ENCODE peak calls at places on chromosome 17, in four cellular contexts. T is A549, E is suprapubic skin, K is sigmoid colon. R is an unnamed sample.

GRCh38 chr17:6279659-6280058 is 155.3 kb downstream of the AIPL1 start:
- DNase-seq in T (no peak), E (no peak), K (no peak), R (no peak)

GRCh38 chr17:39325528-39326240 is 75.7 kb downstream of the FBXL20 start:
- DNase-seq in T (no peak), E (no peak), K (no peak), R (no peak)

GRCh38 chr17:73139296-73139695 is 25.5 kb upstream of the SSTR2 start:
- DNase-seq in T (no peak), E (no peak), K (no peak), R (no peak)

GRCh38 chr17:18139949-18140348 is 31.4 kb downstream of the MYO15A start:
- DNase-seq in T (peak), E (no peak), K (no peak), R (no peak)

GRCh38 chr17:70655179-70655578 is 485.8 kb downstream of the KCNJ2 start:
- DNase-seq in T (no peak), E (no peak), K (no peak), R (no peak)

GRCh38 chr17:50767030-50767429 is 288 bp downstream of the ANKRD40CL start:
- DNase-seq in T (no peak), E (no peak), K (no peak), R (peak)

GRCh38 chr17:41523787-41524186 is 4.3 kb downstream of the KRT19 start:
- DNase-seq in T (no peak), E (no peak), K (no peak), R (no peak)

GRCh38 chr17:28113269-28113668 is 70.8 kb downstream of the NLK start:
- DNase-seq in T (no peak), E (no peak), K (no peak), R (no peak)

GRCh38 chr17:45686250-45686649 is 97.9 kb upstream of the CRHR1 start:
- DNase-seq in T (no peak), E (no peak), K (peak), R (no peak)

GRCh38 chr17:75610103-75610984 is 22.7 kb downstream of the MYO15B start:
- DNase-seq in T (peak), E (no peak), K (no peak), R (no peak)

GRCh38 chr17:73760186-73760758 is 116.0 kb upstream of the SDK2 start:
- DNase-seq in T (no peak), E (no peak), K (no peak), R (no peak)

GRCh38 chr17:64920419-64921172 is 1.3 kb upstream of the LRRC37A3 start:
- DNase-seq in T (peak), E (peak), K (no peak), R (peak)

GRCh38 chr17:39096435-39097158 is 54.8 kb downstream of the PLXDC1 start:
- DNase-seq in T (no peak), E (no peak), K (no peak), R (no peak)

GRCh38 chr17:2723505-2723996 is 12.0 kb upstream of the CLUH start:
- DNase-seq in T (no peak), E (no peak), K (no peak), R (no peak)

GRCh38 chr17:40548982-40549680 is 16.1 kb downstream of the CCR7 start:
- DNase-seq in T (peak), E (peak), K (peak), R (peak)

GRCh38 chr17:19727466-19728113 is 11.2 kb upstream of the SLC47A2 start:
- DNase-seq in T (no peak), E (peak), K (peak), R (no peak)

GRCh38 chr17:17837380-17837821 is 615 bp upstream of the SREBF1 start:
- DNase-seq in T (peak), E (no peak), K (peak), R (no peak)

GRCh38 chr17:43556292-43556691 is 10.2 kb upstream of the ETV4 start:
- DNase-seq in T (peak), E (peak), K (peak), R (no peak)
- TF ChIP-seq EP300 in T (no peak), E (no peak), K (no peak), R (no peak)

DNA sequence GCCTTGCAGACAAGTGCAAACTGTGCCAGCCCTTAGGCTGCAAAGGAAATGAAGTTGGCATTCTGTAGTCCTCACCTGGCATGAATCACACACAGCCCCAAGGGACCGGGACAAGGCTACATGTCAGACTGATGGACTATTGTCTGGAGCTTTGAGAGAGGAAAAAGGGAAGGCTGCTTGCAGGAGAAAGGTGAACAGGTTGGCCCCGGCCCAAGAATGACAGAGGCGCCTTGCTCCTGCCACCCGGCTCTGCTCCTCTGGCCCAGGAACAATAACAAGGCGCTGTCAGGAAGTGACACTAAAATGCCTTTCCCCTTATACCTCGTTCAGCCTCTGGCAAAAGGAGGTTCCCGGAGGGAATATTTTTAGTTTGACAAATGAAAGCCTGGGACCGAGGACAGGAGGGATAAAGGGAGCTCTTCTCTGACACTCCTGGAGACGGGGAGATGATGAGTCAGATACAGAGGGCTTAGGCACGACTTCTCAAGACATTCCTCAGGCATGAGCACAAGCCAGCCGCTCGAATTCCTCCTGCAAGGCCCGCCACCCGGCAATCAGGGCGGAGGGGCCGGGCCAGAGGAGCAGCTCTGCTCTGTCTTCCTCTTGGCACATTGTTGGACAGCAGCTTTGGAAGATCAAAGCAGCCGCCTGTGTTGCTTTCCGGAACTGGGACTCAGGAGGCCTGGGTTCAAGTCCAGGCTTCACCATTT is 105.8 kb downstream of the NOG start:
- DNase-seq in T (peak), E (peak), K (peak), R (peak)
- TF ChIP-seq EP300 in T (no peak), E (no peak), K (no peak), R (peak)

GRCh38 chr17:78351449-78352006 is 8.3 kb downstream of the SOCS3 start:
- DNase-seq in T (no peak), E (peak), K (peak), R (peak)
- TF ChIP-seq EP300 in T (no peak), E (peak), K (peak), R (peak)

GRCh38 chr17:82384051-82384729 is 12.6 kb downstream of the UTS2R start:
- DNase-seq in T (no peak), E (no peak), K (no peak), R (no peak)
- TF ChIP-seq EP300 in T (no peak), E (no peak), K (no peak), R (no peak)

GRCh38 chr17:16437083-16437482 is 21.7 kb downstream of the TRPV2 start:
- DNase-seq in T (no peak), E (no peak), K (no peak), R (no peak)

GRCh38 chr17:16438173-16438556 is 22.8 kb downstream of the TRPV2 start:
- DNase-seq in T (no peak), E (no peak), K (no peak), R (no peak)

GRCh38 chr17:16439303-16439791 is 24.0 kb downstream of the TRPV2 start:
- DNase-seq in T (no peak), E (no peak), K (no peak), R (no peak)

GRCh38 chr17:16439867-16440351 is 24.5 kb downstream of the TRPV2 start:
- DNase-seq in T (no peak), E (no peak), K (no peak), R (no peak)

DNA sequence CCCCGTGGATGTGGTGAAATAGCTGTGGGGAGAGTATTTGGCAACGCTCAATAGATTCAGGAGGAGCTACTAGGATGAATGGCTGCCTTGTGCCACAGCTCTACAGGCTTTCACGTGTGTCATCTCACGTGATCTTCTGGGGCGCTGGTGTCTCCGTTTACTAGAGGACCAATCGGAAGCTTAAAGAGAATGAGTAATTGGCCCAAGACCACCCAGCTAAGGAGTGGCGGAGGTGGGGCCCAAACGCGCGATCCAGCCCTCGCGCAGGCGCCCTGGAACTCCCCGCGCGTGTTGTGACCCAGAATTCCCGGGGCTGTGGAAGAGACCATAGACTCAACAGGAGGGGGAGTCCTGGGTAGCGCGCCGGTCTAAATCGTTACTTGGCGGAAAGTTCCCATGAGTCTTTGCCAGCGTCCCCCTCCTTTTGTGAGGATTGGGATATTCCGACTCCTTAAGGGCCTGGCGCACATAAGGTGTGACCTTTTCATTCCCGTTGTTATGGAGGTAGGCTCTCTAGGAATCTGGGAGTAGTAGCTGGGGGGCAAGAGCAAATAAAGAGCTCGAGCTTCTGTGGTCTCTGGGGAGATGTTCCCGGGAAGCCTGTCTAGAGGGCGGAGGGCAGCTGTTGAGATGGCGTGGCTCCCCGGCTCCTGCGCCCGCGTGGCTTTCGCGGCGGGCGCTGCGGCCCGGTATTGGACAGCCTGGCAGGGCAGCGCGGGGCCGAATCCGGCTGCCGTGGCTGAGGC is 23.4 kb downstream of the TRPV2 start:
- DNase-seq in T (peak), E (peak), K (peak), R (peak)
- TF ChIP-seq EP300 in T (no peak), E (no peak), K (peak), R (no peak)

GRCh38 chr17:78272181-78272913 is 40.9 kb downstream of the TMEM235 start:
- DNase-seq in T (no peak), E (peak), K (peak), R (no peak)
- TF ChIP-seq EP300 in T (no peak), E (no peak), K (peak), R (no peak)

GRCh38 chr17:62671553-62671952 is 44.1 kb downstream of the MRC2 start:
- DNase-seq in T (no peak), E (no peak), K (peak), R (no peak)

GRCh38 chr17:62672957-62673356 is 45.5 kb downstream of the MRC2 start:
- DNase-seq in T (no peak), E (no peak), K (peak), R (no peak)

GRCh38 chr17:62668091-62668804 is 40.8 kb downstream of the MRC2 start:
- DNase-seq in T (no peak), E (no peak), K (no peak), R (no peak)

GRCh38 chr17:62666801-62667591 is 39.5 kb downstream of the MRC2 start:
- DNase-seq in T (no peak), E (no peak), K (no peak), R (no peak)

DNA sequence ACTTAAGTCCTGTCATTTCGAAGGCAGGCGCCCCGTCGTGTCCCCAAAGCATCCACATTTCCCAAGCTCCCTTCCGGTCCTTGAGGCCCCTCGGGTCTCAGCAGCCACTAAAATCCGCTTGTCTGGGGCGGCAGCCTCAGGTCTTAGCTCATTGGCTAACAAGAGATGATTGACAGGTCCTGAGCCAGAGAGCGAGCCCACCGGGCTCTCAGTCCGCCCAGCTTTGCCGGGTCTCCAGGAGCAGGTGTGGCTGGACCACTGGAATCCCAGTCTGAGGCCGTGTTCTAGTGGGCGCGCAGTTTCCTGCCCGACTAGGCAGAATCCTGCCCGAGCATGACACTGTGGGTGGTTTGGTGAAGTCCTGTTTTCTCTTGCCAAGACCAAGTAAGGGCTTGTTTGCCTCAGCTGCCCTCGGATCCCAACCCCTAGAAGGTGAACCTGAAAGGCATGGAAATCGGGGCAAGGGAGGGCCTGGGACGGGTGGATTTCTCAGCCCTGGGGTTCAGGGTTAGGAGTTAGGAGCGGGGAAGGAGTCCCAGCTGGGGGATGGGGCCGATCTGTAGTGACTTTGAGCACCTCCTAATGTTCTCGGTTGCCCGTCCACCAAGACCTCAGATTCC is 42.8 kb downstream of the MRC2 start:
- DNase-seq in T (no peak), E (no peak), K (peak), R (no peak)
- TF ChIP-seq EP300 in T (no peak), E (no peak), K (no peak), R (no peak)

DNA sequence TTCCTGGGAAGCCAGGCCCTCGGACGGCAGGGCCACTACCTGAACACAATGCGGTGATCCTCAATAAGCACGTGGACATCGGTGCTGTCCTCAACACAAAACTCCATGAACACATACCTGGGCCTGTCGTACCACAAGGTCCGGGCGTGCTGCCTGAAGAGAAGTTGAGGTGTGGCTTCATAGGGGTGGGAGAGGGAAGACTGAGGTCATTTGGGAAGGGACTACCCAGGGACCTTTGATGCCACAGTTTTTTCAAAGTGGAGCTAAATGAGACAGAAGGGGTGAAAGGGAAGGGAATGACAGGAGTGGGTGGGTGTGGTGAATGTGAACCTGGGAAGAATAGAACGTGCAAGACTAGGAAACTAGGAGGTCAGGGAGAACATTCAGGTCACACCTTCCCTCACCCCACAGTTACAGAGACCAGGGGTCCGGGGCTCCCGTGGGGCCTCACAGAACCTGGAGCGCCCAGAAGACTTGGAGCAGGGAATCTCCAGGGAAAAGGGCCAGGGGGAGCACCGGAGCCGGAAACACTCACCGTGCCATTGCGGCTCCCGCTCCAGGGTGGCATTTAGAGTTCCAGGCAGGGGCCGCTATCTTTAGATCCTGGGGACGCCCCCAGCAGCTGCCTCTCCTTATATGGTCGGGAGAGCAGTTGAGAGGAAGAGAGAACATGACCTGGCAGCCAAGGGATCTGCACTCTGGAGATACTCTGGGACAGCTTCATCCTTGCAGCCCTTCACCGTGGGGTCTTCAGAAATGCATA is at the start of gene PTGES3L:
- DNase-seq in T (peak), E (no peak), K (peak), R (no peak)
- TF ChIP-seq EP300 in T (no peak), E (no peak), K (no peak), R (no peak)

DNA sequence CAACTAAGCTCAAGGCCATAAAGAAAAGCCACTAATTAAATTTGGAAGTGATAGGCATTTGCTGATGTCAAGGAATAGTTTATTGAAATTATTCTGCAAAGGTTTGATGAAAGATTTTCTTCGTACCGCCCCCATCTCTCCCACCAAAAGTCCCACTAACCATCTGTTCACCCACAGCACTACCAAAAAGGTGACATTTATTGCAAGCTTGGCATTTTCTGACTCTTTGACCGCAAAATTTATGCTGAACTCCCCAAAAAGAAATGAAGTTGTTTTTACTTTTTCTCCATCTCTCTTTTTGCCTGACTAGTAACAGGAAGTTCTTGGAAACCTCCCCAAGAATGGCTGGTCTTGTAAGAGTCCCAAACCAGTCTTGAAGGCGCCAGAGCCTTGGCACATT is 384.9 kb upstream of the SOX9 start:
- DNase-seq in T (no peak), E (no peak), K (no peak), R (no peak)
- TF ChIP-seq EP300 in T (no peak), E (no peak), K (no peak), R (no peak)

DNA sequence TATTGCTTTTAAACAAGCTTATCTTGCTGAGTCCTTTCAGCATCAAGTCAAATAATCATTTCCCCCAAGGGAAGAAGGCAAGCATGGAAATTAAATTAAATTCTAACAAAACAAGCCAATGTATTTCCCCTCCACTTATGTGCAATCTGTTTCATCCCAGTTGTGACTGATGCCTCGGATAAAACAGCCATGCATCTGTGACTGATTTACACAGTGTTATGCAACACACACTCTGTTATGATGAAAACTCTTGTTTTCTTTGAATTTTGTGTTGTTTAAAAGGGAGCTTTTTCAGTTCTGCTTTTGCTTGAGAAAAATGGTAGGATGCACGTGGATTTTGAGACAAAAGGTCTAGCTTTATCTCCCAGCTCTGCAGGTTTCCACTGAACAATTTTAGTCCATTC is 32.6 kb downstream of the TMEM100 start:
- DNase-seq in T (no peak), E (no peak), K (no peak), R (no peak)
- TF ChIP-seq EP300 in T (no peak), E (no peak), K (no peak), R (no peak)